ENCODE peak calls at places on chromosomes 3 and 15, in ten cellular contexts. One of them, this sample, is unnamed.

GRCh38 chr3:16468114-16469098 is 45.1 kb downstream of the RFTN1 start:
- DNase-seq in NCI-H1436: peak
- DNase-seq in endothelial cell of umbilical vein: peak
- DNase-seq in A549: no peak
- DNase-seq in stimulated activated effector memory CD8-positive, alpha-beta T cell treated with anti-CD3 and anti-CD28 coated beads, Interleukin-12 subunit alpha, Interleukin-12 subunit beta, amount 100 ng/mL, for 72 hours: no peak
- DNase-seq in fibroblast of lung: peak
- DNase-seq in fibroblast of the conjunctiva: no peak
- DNase-seq in AG10803: no peak
- DNase-seq in bronchial epithelial cell: no peak
- DNase-seq in heart left ventricle: peak
- DNase-seq in this sample: peak

GRCh38 chr15:78668987-78669386 is 28.0 kb upstream of the CHRNB4 start:
- DNase-seq in NCI-H1436: no peak
- DNase-seq in endothelial cell of umbilical vein: no peak
- DNase-seq in A549: no peak
- DNase-seq in stimulated activated effector memory CD8-positive, alpha-beta T cell treated with anti-CD3 and anti-CD28 coated beads, Interleukin-12 subunit alpha, Interleukin-12 subunit beta, amount 100 ng/mL, for 72 hours: no peak
- DNase-seq in fibroblast of lung: no peak
- DNase-seq in fibroblast of the conjunctiva: no peak
- DNase-seq in AG10803: no peak
- DNase-seq in bronchial epithelial cell: no peak
- DNase-seq in heart left ventricle: no peak
- DNase-seq in this sample: no peak

GRCh38 chr3:165193392-165194268 is 2.6 kb downstream of the SLITRK3 start:
- DNase-seq in NCI-H1436: no peak
- DNase-seq in endothelial cell of umbilical vein: no peak
- DNase-seq in A549: no peak
- DNase-seq in stimulated activated effector memory CD8-positive, alpha-beta T cell treated with anti-CD3 and anti-CD28 coated beads, Interleukin-12 subunit alpha, Interleukin-12 subunit beta, amount 100 ng/mL, for 72 hours: no peak
- DNase-seq in fibroblast of lung: no peak
- DNase-seq in fibroblast of the conjunctiva: no peak
- DNase-seq in AG10803: no peak
- DNase-seq in bronchial epithelial cell: no peak
- DNase-seq in heart left ventricle: no peak
- DNase-seq in this sample: peak

GRCh38 chr3:196688349-196688748 is 23.7 kb downstream of the CEP19 start:
- DNase-seq in NCI-H1436: peak
- DNase-seq in endothelial cell of umbilical vein: peak
- DNase-seq in A549: no peak
- DNase-seq in stimulated activated effector memory CD8-positive, alpha-beta T cell treated with anti-CD3 and anti-CD28 coated beads, Interleukin-12 subunit alpha, Interleukin-12 subunit beta, amount 100 ng/mL, for 72 hours: no peak
- DNase-seq in fibroblast of lung: peak
- DNase-seq in fibroblast of the conjunctiva: peak
- DNase-seq in AG10803: peak
- DNase-seq in bronchial epithelial cell: peak
- DNase-seq in heart left ventricle: peak
- DNase-seq in this sample: peak

GRCh38 chr15:101445109-101445508 is 44.4 kb downstream of the PCSK6 start:
- DNase-seq in NCI-H1436: no peak
- DNase-seq in endothelial cell of umbilical vein: no peak
- DNase-seq in A549: no peak
- DNase-seq in stimulated activated effector memory CD8-positive, alpha-beta T cell treated with anti-CD3 and anti-CD28 coated beads, Interleukin-12 subunit alpha, Interleukin-12 subunit beta, amount 100 ng/mL, for 72 hours: no peak
- DNase-seq in fibroblast of lung: no peak
- DNase-seq in fibroblast of the conjunctiva: no peak
- DNase-seq in AG10803: no peak
- DNase-seq in bronchial epithelial cell: no peak
- DNase-seq in heart left ventricle: no peak
- DNase-seq in this sample: no peak

GRCh38 chr15:91929509-91929908 is 76.0 kb downstream of the SLCO3A1 start:
- DNase-seq in NCI-H1436: no peak
- DNase-seq in endothelial cell of umbilical vein: no peak
- DNase-seq in A549: no peak
- DNase-seq in stimulated activated effector memory CD8-positive, alpha-beta T cell treated with anti-CD3 and anti-CD28 coated beads, Interleukin-12 subunit alpha, Interleukin-12 subunit beta, amount 100 ng/mL, for 72 hours: no peak
- DNase-seq in fibroblast of lung: no peak
- DNase-seq in fibroblast of the conjunctiva: no peak
- DNase-seq in AG10803: peak
- DNase-seq in bronchial epithelial cell: no peak
- DNase-seq in heart left ventricle: no peak
- DNase-seq in this sample: no peak

GRCh38 chr3:127473244-127474024 is 117.1 kb downstream of the TPRA1 start:
- DNase-seq in NCI-H1436: peak
- DNase-seq in endothelial cell of umbilical vein: no peak
- DNase-seq in A549: peak
- DNase-seq in stimulated activated effector memory CD8-positive, alpha-beta T cell treated with anti-CD3 and anti-CD28 coated beads, Interleukin-12 subunit alpha, Interleukin-12 subunit beta, amount 100 ng/mL, for 72 hours: no peak
- DNase-seq in fibroblast of lung: no peak
- DNase-seq in fibroblast of the conjunctiva: no peak
- DNase-seq in AG10803: no peak
- DNase-seq in bronchial epithelial cell: peak
- DNase-seq in heart left ventricle: no peak
- DNase-seq in this sample: no peak

GRCh38 chr15:56693761-56694160 is 39.5 kb downstream of the ZNF280D start:
- DNase-seq in NCI-H1436: no peak
- DNase-seq in endothelial cell of umbilical vein: no peak
- DNase-seq in A549: no peak
- DNase-seq in stimulated activated effector memory CD8-positive, alpha-beta T cell treated with anti-CD3 and anti-CD28 coated beads, Interleukin-12 subunit alpha, Interleukin-12 subunit beta, amount 100 ng/mL, for 72 hours: no peak
- DNase-seq in fibroblast of lung: no peak
- DNase-seq in fibroblast of the conjunctiva: no peak
- DNase-seq in AG10803: peak
- DNase-seq in bronchial epithelial cell: no peak
- DNase-seq in heart left ventricle: no peak
- DNase-seq in this sample: no peak

GRCh38 chr15:51243774-51244173 is 94.6 kb downstream of the CYP19A1 start:
- DNase-seq in NCI-H1436: no peak
- DNase-seq in endothelial cell of umbilical vein: no peak
- DNase-seq in A549: no peak
- DNase-seq in stimulated activated effector memory CD8-positive, alpha-beta T cell treated with anti-CD3 and anti-CD28 coated beads, Interleukin-12 subunit alpha, Interleukin-12 subunit beta, amount 100 ng/mL, for 72 hours: no peak
- DNase-seq in fibroblast of lung: peak
- DNase-seq in fibroblast of the conjunctiva: no peak
- DNase-seq in AG10803: no peak
- DNase-seq in bronchial epithelial cell: peak
- DNase-seq in heart left ventricle: no peak
- DNase-seq in this sample: no peak

GRCh38 chr15:25690673-25691543 is 172.2 kb downstream of the ATP10A start:
- DNase-seq in NCI-H1436: no peak
- DNase-seq in endothelial cell of umbilical vein: no peak
- DNase-seq in A549: no peak
- DNase-seq in stimulated activated effector memory CD8-positive, alpha-beta T cell treated with anti-CD3 and anti-CD28 coated beads, Interleukin-12 subunit alpha, Interleukin-12 subunit beta, amount 100 ng/mL, for 72 hours: no peak
- DNase-seq in fibroblast of lung: peak
- DNase-seq in fibroblast of the conjunctiva: no peak
- DNase-seq in AG10803: peak
- DNase-seq in bronchial epithelial cell: peak
- DNase-seq in heart left ventricle: no peak
- DNase-seq in this sample: no peak

GRCh38 chr3:65401359-65401810 is 637.3 kb downstream of the MAGI1 start:
- DNase-seq in NCI-H1436: no peak
- DNase-seq in endothelial cell of umbilical vein: no peak
- DNase-seq in A549: no peak
- DNase-seq in stimulated activated effector memory CD8-positive, alpha-beta T cell treated with anti-CD3 and anti-CD28 coated beads, Interleukin-12 subunit alpha, Interleukin-12 subunit beta, amount 100 ng/mL, for 72 hours: no peak
- DNase-seq in fibroblast of lung: no peak
- DNase-seq in fibroblast of the conjunctiva: no peak
- DNase-seq in AG10803: no peak
- DNase-seq in bronchial epithelial cell: no peak
- DNase-seq in heart left ventricle: no peak
- DNase-seq in this sample: no peak

GRCh38 chr3:32414527-32415202 is 23.0 kb downstream of the CMTM7 start:
- DNase-seq in NCI-H1436: no peak
- DNase-seq in endothelial cell of umbilical vein: peak
- DNase-seq in A549: no peak
- DNase-seq in stimulated activated effector memory CD8-positive, alpha-beta T cell treated with anti-CD3 and anti-CD28 coated beads, Interleukin-12 subunit alpha, Interleukin-12 subunit beta, amount 100 ng/mL, for 72 hours: no peak
- DNase-seq in fibroblast of lung: peak
- DNase-seq in fibroblast of the conjunctiva: no peak
- DNase-seq in AG10803: no peak
- DNase-seq in bronchial epithelial cell: peak
- DNase-seq in heart left ventricle: peak
- DNase-seq in this sample: no peak

GRCh38 chr3:121752261-121752660 is 2.7 kb upstream of the GOLGB1 start:
- DNase-seq in NCI-H1436: no peak
- DNase-seq in endothelial cell of umbilical vein: no peak
- DNase-seq in A549: no peak
- DNase-seq in stimulated activated effector memory CD8-positive, alpha-beta T cell treated with anti-CD3 and anti-CD28 coated beads, Interleukin-12 subunit alpha, Interleukin-12 subunit beta, amount 100 ng/mL, for 72 hours: no peak
- DNase-seq in fibroblast of lung: no peak
- DNase-seq in fibroblast of the conjunctiva: no peak
- DNase-seq in AG10803: no peak
- DNase-seq in bronchial epithelial cell: no peak
- DNase-seq in heart left ventricle: no peak
- DNase-seq in this sample: no peak

GRCh38 chr3:183385698-183386590 is 42.5 kb downstream of the MCF2L2 start:
- DNase-seq in NCI-H1436: peak
- DNase-seq in endothelial cell of umbilical vein: peak
- DNase-seq in A549: peak
- DNase-seq in stimulated activated effector memory CD8-positive, alpha-beta T cell treated with anti-CD3 and anti-CD28 coated beads, Interleukin-12 subunit alpha, Interleukin-12 subunit beta, amount 100 ng/mL, for 72 hours: peak
- DNase-seq in fibroblast of lung: peak
- DNase-seq in fibroblast of the conjunctiva: peak
- DNase-seq in AG10803: peak
- DNase-seq in bronchial epithelial cell: peak
- DNase-seq in heart left ventricle: peak
- DNase-seq in this sample: peak

GRCh38 chr15:73939138-73939537 is 12.9 kb downstream of the LOXL1 start:
- DNase-seq in NCI-H1436: no peak
- DNase-seq in endothelial cell of umbilical vein: no peak
- DNase-seq in A549: no peak
- DNase-seq in stimulated activated effector memory CD8-positive, alpha-beta T cell treated with anti-CD3 and anti-CD28 coated beads, Interleukin-12 subunit alpha, Interleukin-12 subunit beta, amount 100 ng/mL, for 72 hours: no peak
- DNase-seq in fibroblast of lung: no peak
- DNase-seq in fibroblast of the conjunctiva: no peak
- DNase-seq in AG10803: no peak
- DNase-seq in bronchial epithelial cell: no peak
- DNase-seq in heart left ventricle: no peak
- DNase-seq in this sample: no peak

GRCh38 chr3:168398371-168399030 is 302.8 kb upstream of the GOLIM4 start:
- DNase-seq in NCI-H1436: no peak
- DNase-seq in endothelial cell of umbilical vein: no peak
- DNase-seq in A549: no peak
- DNase-seq in stimulated activated effector memory CD8-positive, alpha-beta T cell treated with anti-CD3 and anti-CD28 coated beads, Interleukin-12 subunit alpha, Interleukin-12 subunit beta, amount 100 ng/mL, for 72 hours: no peak
- DNase-seq in fibroblast of lung: peak
- DNase-seq in fibroblast of the conjunctiva: no peak
- DNase-seq in AG10803: peak
- DNase-seq in bronchial epithelial cell: peak
- DNase-seq in heart left ventricle: no peak
- DNase-seq in this sample: no peak

GRCh38 chr15:65833501-65834220 is 35.6 kb upstream of the RAB11A start:
- DNase-seq in NCI-H1436: peak
- DNase-seq in endothelial cell of umbilical vein: peak
- DNase-seq in A549: no peak
- DNase-seq in stimulated activated effector memory CD8-positive, alpha-beta T cell treated with anti-CD3 and anti-CD28 coated beads, Interleukin-12 subunit alpha, Interleukin-12 subunit beta, amount 100 ng/mL, for 72 hours: no peak
- DNase-seq in fibroblast of lung: no peak
- DNase-seq in fibroblast of the conjunctiva: no peak
- DNase-seq in AG10803: no peak
- DNase-seq in bronchial epithelial cell: no peak
- DNase-seq in heart left ventricle: peak
- DNase-seq in this sample: peak

GRCh38 chr3:132550579-132551305 is 46.3 kb upstream of the ACKR4 start:
- DNase-seq in NCI-H1436: no peak
- DNase-seq in endothelial cell of umbilical vein: peak
- DNase-seq in A549: no peak
- DNase-seq in stimulated activated effector memory CD8-positive, alpha-beta T cell treated with anti-CD3 and anti-CD28 coated beads, Interleukin-12 subunit alpha, Interleukin-12 subunit beta, amount 100 ng/mL, for 72 hours: no peak
- DNase-seq in fibroblast of lung: peak
- DNase-seq in fibroblast of the conjunctiva: no peak
- DNase-seq in AG10803: no peak
- DNase-seq in bronchial epithelial cell: no peak
- DNase-seq in heart left ventricle: no peak
- DNase-seq in this sample: no peak

GRCh38 chr15:96442076-96442475 is 111.6 kb downstream of the NR2F2 start:
- DNase-seq in NCI-H1436: no peak
- DNase-seq in endothelial cell of umbilical vein: no peak
- DNase-seq in A549: no peak
- DNase-seq in stimulated activated effector memory CD8-positive, alpha-beta T cell treated with anti-CD3 and anti-CD28 coated beads, Interleukin-12 subunit alpha, Interleukin-12 subunit beta, amount 100 ng/mL, for 72 hours: no peak
- DNase-seq in fibroblast of lung: no peak
- DNase-seq in fibroblast of the conjunctiva: no peak
- DNase-seq in AG10803: no peak
- DNase-seq in bronchial epithelial cell: no peak
- DNase-seq in heart left ventricle: no peak
- DNase-seq in this sample: no peak